ENCODE peak calls at places on chromosomes 3 and 15, in five cellular contexts. G is type B pancreatic cell, V is AG09319, E is choroid plexus epithelial cell, Y is neural crest cell. Q is an unnamed sample.

GRCh38 chr3:27507111-27507510 is 22.9 kb upstream of the SLC4A7 start:
- DNase-seq in Y (no peak), G (no peak), V (no peak), E (no peak), Q (no peak)

GRCh38 chr3:79937567-79937966 is 169.8 kb upstream of the ROBO1 start:
- DNase-seq in Y (no peak), V (no peak), E (peak; percentile 83), G (no peak), Q (no peak)

GRCh38 chr15:31197497-31198414 is 96.2 kb upstream of the TRPM1 start:
- DNase-seq in Y (no peak), V (no peak), E (peak; percentile 51), G (no peak), Q (no peak)

GRCh38 chr15:62964251-62964650 is 78.3 kb upstream of the TPM1 start:
- DNase-seq in Y (no peak), G (no peak), V (peak; percentile 24), E (no peak), Q (no peak)

GRCh38 chr3:194054540-194054939 is 81.4 kb upstream of the HES1 start:
- DNase-seq in Y (no peak), E (no peak), G (no peak), V (no peak), Q (no peak)

GRCh38 chr15:72155021-72155621 is 36.9 kb downstream of the SENP8 start:
- DNase-seq in Y (no peak), V (no peak), E (no peak), G (no peak), Q (no peak)

GRCh38 chr3:67349551-67350174 is 304.7 kb downstream of the SUCLG2 start:
- DNase-seq in G (no peak), Y (no peak), V (no peak), E (peak; percentile 28), Q (no peak)

GRCh38 chr3:46979958-46980497 is 562 bp downstream of the NBEAL2 start:
- DNase-seq in V (no peak), E (no peak), Y (no peak), G (no peak), Q (no peak)

GRCh38 chr3:52649461-52650210 is 36.1 kb downstream of the PBRM1 start:
- DNase-seq in V (no peak), Y (no peak), E (peak; percentile 13), G (no peak), Q (no peak)

GRCh38 chr15:95304116-95304873 is 1026.2 kb upstream of the NR2F2 start:
- DNase-seq in G (no peak), Y (no peak), E (peak; percentile 82), V (no peak), Q (no peak)

GRCh38 chr15:55992769-55993110 is 672 bp downstream of the NEDD4 start:
- DNase-seq in V (no peak), G (no peak), E (peak; percentile 73), Y (no peak), Q (no peak)

GRCh38 chr15:85380860-85381535 is 595 bp downstream of the AKAP13 start:
- DNase-seq in G (peak; percentile 76), Y (no peak), V (no peak), E (peak; percentile 46), Q (peak; percentile 79)

GRCh38 chr15:84988909-84989644 is 7.4 kb downstream of the PDE8A start:
- DNase-seq in G (no peak), E (no peak), V (no peak), Y (no peak), Q (no peak)

GRCh38 chr15:57440799-57441198 is 64.5 kb downstream of the CGNL1 start:
- DNase-seq in V (peak; percentile 11), Y (no peak), G (no peak), E (peak; percentile 91), Q (no peak)

GRCh38 chr3:50167069-50167781 is 12.1 kb downstream of the SEMA3F start:
- DNase-seq in E (no peak), Y (no peak), V (no peak), G (no peak), Q (no peak)

GRCh38 chr3:54641226-54642014 is 286.4 kb downstream of the LRTM1 start:
- DNase-seq in Y (no peak), V (no peak), E (no peak), G (no peak), Q (no peak)

GRCh38 chr3:103059481-103059880 is 624.7 kb downstream of the ZPLD1 start:
- DNase-seq in E (no peak), G (no peak), V (no peak), Y (no peak), Q (no peak)

GRCh38 chr15:67184208-67184925 is 70.1 kb downstream of the AAGAB start:
- DNase-seq in Y (no peak), E (no peak), G (no peak), V (no peak), Q (no peak)

GRCh38 chr3:134336587-134336986 is 37.7 kb downstream of the AMOTL2 start:
- DNase-seq in V (no peak), G (no peak), Y (no peak), E (peak; percentile 84), Q (no peak)

GRCh38 chr15:72118400-72118978 is at the start of gene SENP8:
- DNase-seq in G (no peak), V (no peak), Y (no peak), E (no peak), Q (peak; percentile 97)

GRCh38 chr3:172315401-172316091 is 132.7 kb downstream of the GHSR start:
- DNase-seq in E (peak; percentile 74), V (no peak), Y (no peak), G (no peak), Q (no peak)